ENCODE peak calls at places on chromosomes 11 and 22, in seven cellular contexts. T is activated T-helper 1 cell treated with anti-CD3 and anti-CD28 coated beads, Interleukin-2, amount 50 U/mL, for 16 hours; B is AG09319; S is DMS153; P is glutamatergic neuron; E is midbrain; N is lower lobe of right lung. R is an unnamed sample.

GRCh38 chr22:35376728-35377472 is 4.0 kb upstream of the HMOX1 start:
- DNase-seq in N (peak), E (peak), B (peak), S (peak), T (no peak), P (peak), R (peak)

GRCh38 chr11:2575611-2576051 is 124.2 kb downstream of the KCNQ1OT1 start:
- DNase-seq in T (no peak), B (no peak), N (peak), P (peak), E (no peak), S (no peak), R (no peak)

GRCh38 chr11:62048101-62048500 is 75.7 kb upstream of the INCENP start:
- DNase-seq in T (no peak), S (no peak), P (no peak), N (no peak), E (no peak), B (no peak), R (no peak)

GRCh38 chr22:34035209-34035608 is 114.9 kb upstream of the LARGE1 start:
- DNase-seq in E (no peak), S (no peak), B (no peak), T (no peak), N (no peak), P (no peak), R (no peak)

GRCh38 chr11:63913866-63914830 is 2.8 kb downstream of the RCOR2 start:
- DNase-seq in T (no peak), N (no peak), P (no peak), E (no peak), S (no peak), B (no peak), R (no peak)

GRCh38 chr11:62004473-62004872 is 37.0 kb upstream of the FTH1 start:
- DNase-seq in N (no peak), B (peak), E (no peak), S (no peak), P (no peak), T (no peak), R (no peak)

GRCh38 chr11:70944636-70945035 is 307.7 kb downstream of the SHANK2 start:
- DNase-seq in S (no peak), N (no peak), B (no peak), P (no peak), E (no peak), T (no peak), R (no peak)

GRCh38 chr11:81497202-81497804 is 1236.4 kb downstream of the FAM181B start:
- DNase-seq in B (no peak), N (no peak), P (no peak), S (no peak), T (no peak), E (peak), R (no peak)

GRCh38 chr11:60855726-60856633 is at the start of gene PTGDR2:
- DNase-seq in S (no peak), N (peak), E (no peak), T (no peak), P (no peak), B (no peak), R (no peak)

GRCh38 chr11:78860720-78861422 is 286.2 kb upstream of the NARS2 start:
- DNase-seq in S (no peak), P (no peak), E (no peak), T (no peak), N (no peak), B (no peak), R (no peak)

GRCh38 chr11:7892751-7893356 is 38.2 kb downstream of the OR10A6 start:
- DNase-seq in E (peak), P (no peak), S (peak), N (no peak), B (peak), T (no peak), R (no peak)

GRCh38 chr11:128728767-128729587 is 35.1 kb downstream of the FLI1 start:
- DNase-seq in B (no peak), T (no peak), P (no peak), E (no peak), N (no peak), S (no peak), R (no peak)

GRCh38 chr22:27625769-27626674 is 175.5 kb downstream of the MN1 start:
- DNase-seq in S (no peak), E (no peak), T (no peak), P (no peak), N (no peak), B (no peak), R (no peak)

GRCh38 chr11:45518096-45518852 is 147.1 kb downstream of the CHST1 start:
- DNase-seq in T (no peak), B (no peak), N (no peak), P (no peak), E (no peak), S (no peak), R (no peak)